ENCODE peak calls at places on chromosomes 13 and 19, in eight cellular contexts. Z is stimulated activated CD8-positive, alpha-beta memory T cell treated with anti-CD3 and anti-CD28 coated beads, Interleukin-12 subunit alpha, Interleukin-12 subunit beta, amount 100 ng/mL, for 4 hours; X is foreskin keratinocyte; J is activated CD4-positive, alpha-beta T cell treated with anti-CD3 and anti-CD28 coated beads, Interleukin-2, amount 50 U/mL, for 24 hours; D is GM12865; E is activated effector memory CD4-positive, alpha-beta T cell treated with Interleukin-2 at 50 U/mL for 16 hours; A is activated CD4-positive, CD25-positive, alpha-beta regulatory T cell treated with anti-CD3 and anti-CD28 coated beads, Interleukin-2, amount 50 U/mL, for 16 hours; L is nucleus accumbens. T is an unnamed sample.

GRCh38 chr13:105219636-105220035 is 1315.8 kb downstream of the EFNB2 start:
- DNase-seq in A (no peak), L (no peak), Z (no peak), J (no peak), E (no peak), D (no peak), X (peak), T (peak)

GRCh38 chr13:75836441-75836840 is 200.3 kb downstream of the LMO7 start:
- DNase-seq in D (no peak), L (no peak), A (no peak), X (no peak), Z (no peak), E (no peak), J (no peak), T (no peak)

GRCh38 chr13:113945857-113946408 is 27.9 kb downstream of the C13orf46 start:
- DNase-seq in X (no peak), J (no peak), A (no peak), L (no peak), D (no peak), Z (no peak), E (no peak), T (no peak)

GRCh38 chr13:99855516-99855915 is 116.1 kb downstream of the ZIC5 start:
- DNase-seq in D (no peak), L (no peak), E (no peak), A (no peak), Z (no peak), J (no peak), X (no peak), T (no peak)

GRCh38 chr13:22316494-22317025 is 645.7 kb downstream of the FGF9 start:
- DNase-seq in L (no peak), X (no peak), E (no peak), Z (no peak), D (peak), J (no peak), A (no peak), T (no peak)

GRCh38 chr19:8935460-8935859 is 74.7 kb downstream of the MUC16 start:
- DNase-seq in Z (no peak), D (no peak), E (no peak), A (no peak), X (peak), L (no peak), J (no peak), T (peak)

GRCh38 chr19:54081032-54081431 is at the start of gene TARM1:
- DNase-seq in J (no peak), X (no peak), Z (no peak), D (no peak), A (no peak), E (no peak), L (no peak), T (no peak)

GRCh38 chr13:31204592-31204991 is 4.8 kb downstream of the B3GLCT start:
- DNase-seq in E (no peak), L (no peak), A (no peak), X (peak), D (no peak), J (peak), Z (no peak), T (peak)

GRCh38 chr19:39502640-39503417 is 4.1 kb downstream of the DLL3 start:
- DNase-seq in L (no peak), E (peak), D (peak), Z (peak), A (peak), J (peak), X (peak), T (peak)

GRCh38 chr19:40388486-40388885 is 1.5 kb downstream of the HIPK4 start:
- DNase-seq in L (no peak), A (no peak), X (peak), E (no peak), J (no peak), Z (no peak), D (no peak), T (no peak)

GRCh38 chr13:23671902-23672301 is 101.7 kb downstream of the TNFRSF19 start:
- DNase-seq in J (no peak), E (no peak), Z (no peak), L (no peak), A (no peak), X (no peak), D (no peak), T (peak)

GRCh38 chr19:16527971-16528521 is 14.2 kb downstream of the CHERP start:
- DNase-seq in J (no peak), A (no peak), L (no peak), D (peak), E (peak), Z (no peak), X (no peak), T (peak)

GRCh38 chr13:97505022-97505421 is 71.1 kb downstream of the RAP2A start:
- DNase-seq in A (no peak), E (no peak), J (no peak), D (no peak), Z (no peak), X (no peak), L (no peak), T (no peak)

GRCh38 chr13:81957121-81957520 is 1616.2 kb upstream of the SPRY2 start:
- DNase-seq in A (no peak), E (no peak), J (no peak), D (no peak), L (no peak), Z (no peak), X (no peak), T (no peak)

GRCh38 chr19:19300613-19301012 is 19.7 kb downstream of the SUGP1 start:
- DNase-seq in E (no peak), A (no peak), J (no peak), X (no peak), L (no peak), D (no peak), Z (no peak), T (no peak)

GRCh38 chr19:8585057-8585893 is 8.0 kb upstream of the MYO1F start:
- DNase-seq in A (no peak), E (no peak), Z (no peak), X (no peak), J (no peak), L (no peak), D (no peak), T (no peak)